ENCODE peak calls at places on chromosomes 5 and 9, in four cellular contexts. E is memory B cell; I is prostate gland; S is CD4-positive, alpha-beta T cell. Y is an unnamed sample.

GRCh38 chr5:34504967-34505366 is 151.2 kb upstream of the RAI14 start:
- DNase-seq in S (no peak), E (no peak), I (no peak), Y (no peak)

GRCh38 chr9:84779892-84780291 is 110.4 kb downstream of the NTRK2 start:
- DNase-seq in S (no peak), I (no peak), E (no peak), Y (no peak)

GRCh38 chr9:31304576-31304975 is 1079.9 kb upstream of the ACO1 start:
- DNase-seq in S (no peak), I (no peak), E (no peak), Y (no peak)

GRCh38 chr5:103305829-103306228 is 47.3 kb downstream of the MACIR start:
- DNase-seq in E (no peak), I (no peak), S (no peak), Y (no peak)

GRCh38 chr9:134641173-134641985 is at the start of gene COL5A1:
- DNase-seq in E (no peak), S (peak; percentile 14), I (peak; percentile 92), Y (peak; percentile 32)

GRCh38 chr5:38468978-38469706 is 87.3 kb downstream of the LIFR start:
- DNase-seq in E (no peak), S (no peak), I (no peak), Y (no peak)

GRCh38 chr5:60929024-60929423 is 15.8 kb downstream of the ERCC8 start:
- DNase-seq in S (no peak), I (no peak), E (no peak), Y (no peak)

GRCh38 chr5:156409834-156410233 is 82.9 kb downstream of the SGCD start:
- DNase-seq in E (no peak), S (no peak), I (no peak), Y (no peak)

GRCh38 chr5:179194941-179195381 is 134.8 kb downstream of the ZNF354C start:
- DNase-seq in I (no peak), E (no peak), S (no peak), Y (no peak)

GRCh38 chr5:134371834-134372340 is 518 bp downstream of the UBE2B start:
- DNase-seq in E (peak; percentile 29), S (peak; percentile 38), I (peak; percentile 31), Y (peak; percentile 40)

GRCh38 chr9:7088598-7088997 is 330.8 kb downstream of the KDM4C start:
- DNase-seq in E (no peak), I (no peak), S (no peak), Y (no peak)